ENCODE peak calls at places on chromosomes 11 and 22, in eight cellular contexts. I, W, U, Q, N, P, B and D are unnamed samples.
A peak's percentile ranks its signal among the peaks of the same experiment; 100 is the strongest.

GRCh38 chr11:114412946-114413345 is 12.5 kb downstream of the RBM7 start:
- DNase-seq in I (no peak), W (no peak), U (no peak), Q (no peak), N (no peak), P (no peak), B (no peak), D (no peak)

GRCh38 chr22:37654556-37655251 is 3.8 kb upstream of the PDXP start:
- DNase-seq in I (no peak), W (no peak), U (no peak), Q (no peak), N (no peak), P (no peak), B (no peak), D (no peak)

GRCh38 chr11:94780432-94780831 is 12.3 kb downstream of the AMOTL1 start:
- DNase-seq in I (no peak), W (no peak), U (no peak), Q (no peak), N (no peak), P (no peak), B (no peak), D (no peak)

GRCh38 chr11:68341557-68342458 is 29.4 kb downstream of the LRP5 start:
- DNase-seq in I (no peak), W (no peak), U (no peak), Q (no peak), N (no peak), P (no peak), B (no peak), D (no peak)

GRCh38 chr11:70016666-70017347 is 61.3 kb upstream of the ANO1 start:
- DNase-seq in I (peak; percentile 75), W (no peak), U (no peak), Q (no peak), N (no peak), P (peak; percentile 44), B (no peak), D (no peak)

GRCh38 chr11:103700605-103701004 is 335.8 kb upstream of the DDI1 start:
- DNase-seq in I (peak; percentile 31), W (no peak), U (no peak), Q (no peak), N (no peak), P (peak; percentile 82), B (no peak), D (no peak)

GRCh38 chr11:440065-441042 is 1.5 kb downstream of the ANO9 start:
- DNase-seq in I (no peak), W (no peak), U (no peak), Q (no peak), N (no peak), P (no peak), B (no peak), D (no peak)

GRCh38 chr11:103947566-103947919 is 88.9 kb upstream of the DDI1 start:
- DNase-seq in I (peak; percentile 49), W (no peak), U (no peak), Q (no peak), N (no peak), P (peak; percentile 61), B (no peak), D (no peak)

GRCh38 chr22:21450320-21450831 is 16.8 kb upstream of the TMEM191C start:
- DNase-seq in I (no peak), W (peak; percentile 64), U (no peak), Q (no peak), N (no peak), P (no peak), B (no peak), D (no peak)

GRCh38 chr11:115941481-115941993 is 437.3 kb upstream of the CADM1 start:
- DNase-seq in I (peak; percentile 97), W (no peak), U (no peak), Q (no peak), N (no peak), P (peak; percentile 70), B (peak; percentile 26), D (no peak)

GRCh38 chr11:4183410-4184057 is 88.9 kb downstream of the RRM1 start:
- DNase-seq in I (no peak), W (no peak), U (no peak), Q (no peak), N (no peak), P (peak; percentile 3), B (no peak), D (no peak)

GRCh38 chr11:125257185-125257584 is 92.6 kb downstream of the PKNOX2 start:
- DNase-seq in I (no peak), W (peak; percentile 47), U (no peak), Q (no peak), N (no peak), P (peak; percentile 42), B (no peak), D (peak; percentile 20)

GRCh38 chr22:46119729-46120419 is 30.5 kb upstream of the PPARA start:
- DNase-seq in I (peak; percentile 82), W (peak; percentile 92), U (no peak), Q (no peak), N (no peak), P (peak; percentile 93), B (peak; percentile 83), D (no peak)

GRCh38 chr11:94876222-94876621 is 97.1 kb downstream of the CWC15 start:
- DNase-seq in I (no peak), W (no peak), U (no peak), Q (no peak), N (no peak), P (no peak), B (no peak), D (no peak)

GRCh38 chr22:43066844-43067385 is 22.3 kb downstream of the TTLL1 start:
- DNase-seq in I (peak; percentile 71), W (no peak), U (no peak), Q (no peak), N (no peak), P (no peak), B (no peak), D (no peak)

GRCh38 chr22:42399315-42400271 is 32.6 kb downstream of the NFAM1 start:
- DNase-seq in I (peak; percentile 10), W (no peak), U (no peak), Q (no peak), N (no peak), P (no peak), B (no peak), D (no peak)

GRCh38 chr22:23098718-23099524 is 28.6 kb downstream of the GNAZ start:
- DNase-seq in I (peak; percentile 31), W (no peak), U (no peak), Q (no peak), N (no peak), P (no peak), B (peak; percentile 94), D (no peak)

GRCh38 chr11:67627788-67628624 is 1.7 kb downstream of the NUDT8 start:
- DNase-seq in I (no peak), W (peak; percentile 76), U (no peak), Q (no peak), N (no peak), P (no peak), B (no peak), D (no peak)